ENCODE peak calls at places on chromosomes 5 and 9, in four cellular contexts. One of them, this sample, is unnamed.
A peak's percentile ranks its signal among the peaks of the same experiment; 100 is the strongest.

GRCh38 chr5:9194509-9194908 is 351.4 kb downstream of the SEMA5A start:
- DNase-seq in WTC11: no peak
- DNase-seq in K562: no peak
- DNase-seq in HepG2: no peak
- DNase-seq in this sample: peak; percentile 45

GRCh38 chr5:65811004-65811403 is 89.0 kb downstream of the NLN start:
- DNase-seq in K562: no peak
- DNase-seq in WTC11: no peak
- DNase-seq in HepG2: no peak
- DNase-seq in this sample: no peak

GRCh38 chr9:125850763-125851162 is 103.6 kb downstream of the PBX3 start:
- DNase-seq in HepG2: peak; percentile 78
- DNase-seq in WTC11: no peak
- DNase-seq in K562: no peak
- DNase-seq in this sample: no peak

GRCh38 chr9:124781967-124782660 is 5.2 kb downstream of the OLFML2A start:
- DNase-seq in HepG2: no peak
- DNase-seq in WTC11: peak; percentile 6
- DNase-seq in K562: no peak
- DNase-seq in this sample: no peak

GRCh38 chr5:58477760-58478159 is 13.5 kb upstream of the GAPT start:
- DNase-seq in HepG2: no peak
- DNase-seq in WTC11: no peak
- DNase-seq in K562: no peak
- DNase-seq in this sample: no peak

GRCh38 chr5:38636626-38637025 is 80.2 kb upstream of the LIFR start:
- DNase-seq in HepG2: no peak
- DNase-seq in WTC11: no peak
- DNase-seq in K562: no peak
- DNase-seq in this sample: no peak

GRCh38 chr9:89519393-89519805 is 21.5 kb upstream of the SEMA4D start:
- DNase-seq in WTC11: no peak
- DNase-seq in HepG2: peak; percentile 26
- DNase-seq in K562: no peak
- DNase-seq in this sample: no peak

GRCh38 chr5:58787982-58788381 is 205.1 kb downstream of the RAB3C start:
- DNase-seq in WTC11: no peak
- DNase-seq in HepG2: no peak
- DNase-seq in K562: no peak
- DNase-seq in this sample: peak; percentile 27

GRCh38 chr9:4622016-4622415 is 40.1 kb upstream of the PLPP6 start:
- DNase-seq in WTC11: peak; percentile 36
- DNase-seq in K562: no peak
- DNase-seq in HepG2: no peak
- DNase-seq in this sample: no peak

GRCh38 chr5:84383816-84384603 is 670 bp downstream of the EDIL3 start:
- DNase-seq in HepG2: no peak
- DNase-seq in WTC11: peak; percentile 76
- DNase-seq in K562: no peak
- DNase-seq in this sample: peak; percentile 51

GRCh38 chr5:137867664-137868063 is at the start of gene MYOT:
- DNase-seq in K562: no peak
- DNase-seq in WTC11: no peak
- DNase-seq in HepG2: no peak
- DNase-seq in this sample: no peak

GRCh38 chr5:124764992-124765611 is 18.7 kb upstream of the ZNF608 start:
- DNase-seq in HepG2: peak; percentile 56
- DNase-seq in K562: no peak
- DNase-seq in WTC11: no peak
- DNase-seq in this sample: no peak

GRCh38 chr9:84445737-84446136 is 105.2 kb upstream of the SLC28A3 start:
- DNase-seq in HepG2: no peak
- DNase-seq in K562: no peak
- DNase-seq in WTC11: no peak
- DNase-seq in this sample: no peak

GRCh38 chr9:75175395-75175794 is 87.1 kb downstream of the OSTF1 start:
- DNase-seq in K562: no peak
- DNase-seq in HepG2: no peak
- DNase-seq in WTC11: no peak
- DNase-seq in this sample: no peak

GRCh38 chr9:34010979-34011378 is 37.7 kb downstream of the UBAP2 start:
- DNase-seq in WTC11: no peak
- DNase-seq in HepG2: peak; percentile 3
- DNase-seq in K562: no peak
- DNase-seq in this sample: peak; percentile 33

GRCh38 chr9:93617273-93617672 is 40.9 kb downstream of the PHF2 start:
- DNase-seq in HepG2: no peak
- DNase-seq in WTC11: no peak
- DNase-seq in K562: no peak
- DNase-seq in this sample: no peak

GRCh38 chr5:76838481-76839261 is 11.1 kb upstream of the S100Z start:
- DNase-seq in HepG2: peak; percentile 15
- DNase-seq in K562: no peak
- DNase-seq in WTC11: no peak
- DNase-seq in this sample: no peak

GRCh38 chr9:128243486-128244415 is 32.1 kb downstream of the GOLGA2 start:
- DNase-seq in HepG2: no peak
- DNase-seq in K562: no peak
- DNase-seq in WTC11: no peak
- DNase-seq in this sample: peak; percentile 63

GRCh38 chr9:35162605-35163315 is 951 bp downstream of the UNC13B start:
- DNase-seq in WTC11: no peak
- DNase-seq in HepG2: no peak
- DNase-seq in K562: no peak
- DNase-seq in this sample: peak; percentile 17

GRCh38 chr5:126534543-126534942 is 60.5 kb downstream of the ALDH7A1 start:
- DNase-seq in WTC11: no peak
- DNase-seq in HepG2: no peak
- DNase-seq in K562: no peak
- DNase-seq in this sample: no peak

GRCh38 chr9:6565312-6565711 is 80.2 kb downstream of the GLDC start:
- DNase-seq in K562: no peak
- DNase-seq in HepG2: no peak
- DNase-seq in WTC11: no peak
- DNase-seq in this sample: no peak

GRCh38 chr5:80921026-80921425 is 39.1 kb upstream of the RASGRF2 start:
- DNase-seq in K562: no peak
- DNase-seq in HepG2: peak; percentile 6
- DNase-seq in WTC11: peak; percentile 29
- DNase-seq in this sample: no peak

GRCh38 chr9:101443358-101443757 is 7.8 kb upstream of the ALDOB start:
- DNase-seq in HepG2: no peak
- DNase-seq in K562: no peak
- DNase-seq in WTC11: no peak
- DNase-seq in this sample: no peak

GRCh38 chr9:108156270-108156998 is 666.9 kb upstream of the KLF4 start:
- DNase-seq in WTC11: no peak
- DNase-seq in HepG2: no peak
- DNase-seq in K562: peak; percentile 51
- DNase-seq in this sample: no peak
- TF ChIP-seq FOXJ3 in WTC11: no peak
- TF ChIP-seq FOXJ3 in HepG2: no peak
- TF ChIP-seq FOXJ3 in K562: no peak
- TF ChIP-seq FOXJ3 in this sample: no peak

GRCh38 chr5:141477169-141477568 is 1.4 kb downstream of the PCDHGC3 start:
- DNase-seq in K562: no peak
- DNase-seq in WTC11: no peak
- DNase-seq in HepG2: no peak
- DNase-seq in this sample: peak; percentile 7

GRCh38 chr5:141478321-141478945 is 2.7 kb downstream of the PCDHGC3 start:
- DNase-seq in K562: peak; percentile 7
- DNase-seq in WTC11: peak; percentile 90
- DNase-seq in HepG2: no peak
- DNase-seq in this sample: no peak

GRCh38 chr5:141477815-141478214 is 2.0 kb downstream of the PCDHGC3 start:
- DNase-seq in HepG2: no peak
- DNase-seq in K562: no peak
- DNase-seq in WTC11: no peak
- DNase-seq in this sample: peak; percentile 52

GRCh38 chr5:141475625-141476131 is at the start of gene PCDHGC3:
- DNase-seq in HepG2: peak; percentile 41
- DNase-seq in WTC11: peak; percentile 92
- DNase-seq in K562: no peak
- DNase-seq in this sample: peak; percentile 90

DNA sequence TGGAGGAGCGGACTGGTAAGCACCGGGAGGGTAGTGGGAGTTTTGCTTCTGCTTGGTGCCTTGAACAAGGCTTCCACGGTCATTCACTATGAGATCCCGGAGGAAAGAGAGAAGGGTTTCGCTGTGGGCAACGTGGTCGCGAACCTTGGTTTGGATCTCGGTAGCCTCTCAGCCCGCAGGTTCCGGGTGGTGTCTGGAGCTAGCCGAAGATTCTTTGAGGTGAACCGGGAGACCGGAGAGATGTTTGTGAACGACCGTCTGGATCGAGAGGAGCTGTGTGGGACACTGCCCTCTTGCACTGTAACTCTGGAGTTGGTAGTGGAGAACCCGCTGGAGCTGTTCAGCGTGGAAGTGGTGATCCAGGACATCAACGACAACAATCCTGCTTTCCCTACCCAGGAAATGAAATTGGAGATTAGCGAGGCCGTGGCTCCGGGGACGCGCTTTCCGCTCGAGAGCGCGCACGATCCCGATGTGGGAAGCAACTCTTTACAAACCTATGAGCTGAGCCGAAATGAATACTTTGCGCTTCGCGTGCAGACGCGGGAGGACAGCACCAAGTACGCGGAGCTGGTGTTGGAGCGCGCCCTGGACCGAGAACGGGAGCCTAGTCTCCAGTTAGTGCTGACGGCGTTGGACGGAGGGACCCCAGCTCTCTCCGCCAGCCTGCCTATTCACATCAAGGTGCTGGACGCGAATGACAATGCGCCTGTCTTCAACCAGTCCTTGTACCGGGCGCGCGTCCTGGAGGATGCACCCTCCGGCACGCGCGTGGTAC is 555 bp downstream of the PCDHGC3 start:
- DNase-seq in K562: no peak
- DNase-seq in WTC11: peak; percentile 64
- DNase-seq in HepG2: no peak
- DNase-seq in this sample: peak; percentile 65
- TF ChIP-seq FOXJ3 in K562: no peak
- TF ChIP-seq FOXJ3 in WTC11: no peak
- TF ChIP-seq FOXJ3 in HepG2: no peak
- TF ChIP-seq FOXJ3 in this sample: no peak

DNA sequence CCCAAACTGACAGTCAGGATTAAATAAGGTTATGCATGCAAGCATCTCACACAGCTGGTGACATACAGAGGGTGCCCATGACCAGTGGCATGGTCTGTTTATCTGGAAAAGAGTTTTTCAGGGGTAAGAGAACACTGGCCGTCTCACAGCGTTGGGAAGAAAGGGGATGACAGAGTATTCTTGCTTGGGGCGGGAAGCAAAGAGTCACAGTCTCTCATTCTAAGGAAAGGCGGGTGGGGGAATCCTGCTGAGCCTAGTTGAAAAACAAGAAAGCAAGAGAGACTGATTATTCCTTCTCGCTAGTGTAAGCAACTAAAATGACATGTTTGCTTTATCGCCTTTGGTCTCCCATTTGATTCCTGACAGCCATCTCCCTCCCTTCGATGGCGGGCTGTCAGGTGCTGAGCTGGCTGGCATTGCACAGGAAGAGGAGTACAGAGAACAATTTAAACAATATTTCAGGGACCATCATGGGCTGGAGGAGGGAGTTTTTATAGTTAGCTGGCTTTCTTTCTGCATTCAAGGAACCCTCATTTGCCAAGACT is 331.3 kb downstream of the ASTN2 start:
- DNase-seq in HepG2: no peak
- DNase-seq in K562: no peak
- DNase-seq in WTC11: no peak
- DNase-seq in this sample: no peak
- TF ChIP-seq FOXJ3 in HepG2: no peak
- TF ChIP-seq FOXJ3 in K562: no peak
- TF ChIP-seq FOXJ3 in WTC11: no peak
- TF ChIP-seq FOXJ3 in this sample: no peak

GRCh38 chr5:87733918-87734317 is 321.2 kb upstream of the CCNH start:
- DNase-seq in K562: no peak
- DNase-seq in WTC11: no peak
- DNase-seq in HepG2: no peak
- DNase-seq in this sample: no peak
- TF ChIP-seq FOXJ3 in K562: no peak
- TF ChIP-seq FOXJ3 in WTC11: no peak
- TF ChIP-seq FOXJ3 in HepG2: no peak
- TF ChIP-seq FOXJ3 in this sample: no peak

DNA sequence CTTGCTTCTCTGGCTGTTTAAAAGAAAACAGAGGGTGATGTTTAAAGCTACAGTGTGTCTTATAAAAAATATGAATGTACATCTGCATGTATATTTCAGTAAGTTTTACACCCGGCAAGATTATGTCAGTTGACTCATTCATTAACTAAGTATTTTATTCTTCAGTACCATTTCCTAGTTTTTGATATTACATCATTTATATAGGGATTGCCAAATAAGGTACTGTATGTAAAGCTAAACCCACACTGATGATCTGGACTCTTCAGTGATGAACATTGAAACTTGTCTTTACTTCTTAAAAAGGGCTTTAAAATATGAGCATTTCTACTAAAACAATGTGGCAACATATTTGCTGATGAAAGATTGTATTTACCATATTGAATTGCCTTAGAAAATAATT is 151.8 kb upstream of the TLX3 start:
- DNase-seq in WTC11: no peak
- DNase-seq in K562: no peak
- DNase-seq in HepG2: no peak
- DNase-seq in this sample: no peak
- TF ChIP-seq FOXJ3 in WTC11: no peak
- TF ChIP-seq FOXJ3 in K562: no peak
- TF ChIP-seq FOXJ3 in HepG2: no peak
- TF ChIP-seq FOXJ3 in this sample: no peak

GRCh38 chr9:87685871-87686519 is 39.9 kb upstream of the CTSL start:
- DNase-seq in K562: peak; percentile 18
- DNase-seq in HepG2: no peak
- DNase-seq in WTC11: no peak
- DNase-seq in this sample: no peak

GRCh38 chr9:87683751-87684626 is 41.9 kb upstream of the CTSL start:
- DNase-seq in WTC11: no peak
- DNase-seq in K562: no peak
- DNase-seq in HepG2: no peak
- DNase-seq in this sample: no peak

GRCh38 chr9:87685431-87685830 is 40.5 kb upstream of the CTSL start:
- DNase-seq in WTC11: no peak
- DNase-seq in K562: no peak
- DNase-seq in HepG2: no peak
- DNase-seq in this sample: no peak

GRCh38 chr9:87686520-87687090 is 39.3 kb upstream of the CTSL start:
- DNase-seq in HepG2: no peak
- DNase-seq in WTC11: no peak
- DNase-seq in K562: no peak
- DNase-seq in this sample: no peak

GRCh38 chr9:87684627-87685204 is 41.2 kb upstream of the CTSL start:
- DNase-seq in HepG2: peak; percentile 19
- DNase-seq in WTC11: peak; percentile 69
- DNase-seq in K562: peak; percentile 60
- DNase-seq in this sample: peak; percentile 77
- TF ChIP-seq FOXJ3 in HepG2: no peak
- TF ChIP-seq FOXJ3 in WTC11: no peak
- TF ChIP-seq FOXJ3 in K562: no peak
- TF ChIP-seq FOXJ3 in this sample: no peak

This sample was measured in SK-N-SH.